ENCODE peak calls at places on chromosome 7, in five cellular contexts. X is MM.1S, C is pancreas, G is thoracic aorta, R is kidney epithelial cell. F is an unnamed sample.

GRCh38 chr7:73451780-73452398 is 18.3 kb downstream of the FZD9 start:
- DNase-seq in G (no peak), R (no peak), C (no peak), X (peak; percentile 40), F (peak; percentile 66)

GRCh38 chr7:35697414-35698175 is 2.7 kb upstream of the HERPUD2 start:
- DNase-seq in X (no peak), C (no peak), R (peak; percentile 62), G (no peak), F (no peak)

GRCh38 chr7:36781011-36781738 is 56.9 kb upstream of the AOAH start:
- DNase-seq in R (no peak), C (no peak), G (no peak), X (no peak), F (no peak)

GRCh38 chr7:94650137-94650536 is 5.8 kb downstream of the SGCE start:
- DNase-seq in X (no peak), G (no peak), R (no peak), C (no peak), F (no peak)

GRCh38 chr7:76396039-76396732 is 13.3 kb downstream of the SSC4D start:
- DNase-seq in X (no peak), C (no peak), G (no peak), R (no peak), F (no peak)

GRCh38 chr7:157472311-157473050 is 135.7 kb downstream of the DNAJB6 start:
- DNase-seq in R (no peak), G (no peak), X (no peak), C (no peak), F (no peak)

GRCh38 chr7:144857463-144857862 is 21.6 kb upstream of the TPK1 start:
- DNase-seq in R (no peak), X (no peak), C (no peak), G (no peak), F (no peak)

GRCh38 chr7:32216759-32217158 is 146.6 kb upstream of the PDE1C start:
- DNase-seq in R (no peak), C (no peak), G (no peak), X (no peak), F (no peak)

GRCh38 chr7:22561895-22562593 is 62.1 kb upstream of the STEAP1B start:
- DNase-seq in C (no peak), R (no peak), X (peak; percentile 80), G (no peak), F (no peak)

GRCh38 chr7:159104188-159105030 is 40.3 kb downstream of the VIPR2 start:
- DNase-seq in C (peak; percentile 90), X (no peak), R (no peak), G (no peak), F (no peak)

GRCh38 chr7:15667999-15668398 is 18.5 kb downstream of the MEOX2 start:
- DNase-seq in G (no peak), C (no peak), R (no peak), X (no peak), F (no peak)

GRCh38 chr7:158377800-158378623 is 209.6 kb downstream of the PTPRN2 start:
- DNase-seq in C (peak; percentile 90), R (no peak), X (no peak), G (no peak), F (no peak)

GRCh38 chr7:152399344-152399743 is 36.5 kb downstream of the KMT2C start:
- DNase-seq in X (no peak), G (no peak), R (no peak), C (no peak), F (no peak)

GRCh38 chr7:20543565-20543964 is 71.9 kb upstream of the ABCB5 start:
- DNase-seq in R (no peak), X (no peak), C (no peak), G (no peak), F (no peak)

GRCh38 chr7:151225948-151226510 is 976 bp downstream of the ABCF2 start:
- DNase-seq in R (no peak), C (no peak), X (no peak), G (no peak), F (no peak)

GRCh38 chr7:143345428-143345900 is 17.0 kb downstream of the FAM131B start:
- DNase-seq in X (no peak), G (no peak), C (peak; percentile 11), R (peak; percentile 9), F (peak; percentile 47)

GRCh38 chr7:108613147-108613948 is 43.7 kb downstream of the DNAJB9 start:
- DNase-seq in R (no peak), X (peak; percentile 75), C (no peak), G (no peak), F (peak; percentile 26)

GRCh38 chr7:44882899-44883298 is 2.4 kb downstream of the PURB start:
- DNase-seq in R (no peak), X (no peak), C (no peak), G (no peak), F (no peak)

GRCh38 chr7:49714182-49714581 is 59.3 kb upstream of the VWC2 start:
- DNase-seq in G (no peak), R (no peak), X (no peak), C (peak; percentile 88), F (no peak)

GRCh38 chr7:105241198-105241597 is 147.5 kb downstream of the SRPK2 start:
- DNase-seq in X (no peak), G (no peak), C (no peak), R (no peak), F (no peak)

GRCh38 chr7:33563010-33563409 is 342.3 kb upstream of the BMPER start:
- DNase-seq in R (no peak), G (no peak), X (no peak), C (no peak), F (no peak)

GRCh38 chr7:36723951-36724664 is at the start of gene AOAH:
- DNase-seq in C (no peak), G (no peak), X (peak; percentile 50), R (no peak), F (peak; percentile 64)

GRCh38 chr7:44386139-44386913 is 60.9 kb upstream of the CAMK2B start:
- DNase-seq in X (no peak), G (no peak), C (no peak), R (no peak), F (no peak)

DNA sequence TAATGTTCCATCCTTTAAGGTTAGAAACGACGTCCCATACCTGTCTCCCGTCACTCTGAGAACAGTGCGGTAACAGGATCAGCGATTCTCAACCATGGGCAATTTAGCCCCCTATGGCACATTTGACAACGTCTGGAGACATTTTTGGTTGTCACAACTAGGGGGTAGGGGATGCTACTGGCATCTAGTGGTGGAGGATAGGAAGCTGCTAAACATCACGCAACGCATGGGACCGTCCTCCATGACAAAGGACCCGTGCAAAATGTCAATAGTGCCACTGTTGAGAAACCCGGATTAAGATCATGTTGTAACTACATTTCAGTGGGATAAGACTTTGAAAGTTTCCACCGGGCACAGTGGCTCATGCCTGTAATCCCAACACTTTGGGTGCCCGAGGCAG is 5.0 kb upstream of the PAXIP1 start:
- DNase-seq in G (no peak), R (no peak), C (no peak), X (peak; percentile 27), F (no peak)
- TF ChIP-seq CTCF in G (no peak), R (peak; percentile 22), C (no peak), X (peak; percentile 23), F (peak; percentile 56)

DNA sequence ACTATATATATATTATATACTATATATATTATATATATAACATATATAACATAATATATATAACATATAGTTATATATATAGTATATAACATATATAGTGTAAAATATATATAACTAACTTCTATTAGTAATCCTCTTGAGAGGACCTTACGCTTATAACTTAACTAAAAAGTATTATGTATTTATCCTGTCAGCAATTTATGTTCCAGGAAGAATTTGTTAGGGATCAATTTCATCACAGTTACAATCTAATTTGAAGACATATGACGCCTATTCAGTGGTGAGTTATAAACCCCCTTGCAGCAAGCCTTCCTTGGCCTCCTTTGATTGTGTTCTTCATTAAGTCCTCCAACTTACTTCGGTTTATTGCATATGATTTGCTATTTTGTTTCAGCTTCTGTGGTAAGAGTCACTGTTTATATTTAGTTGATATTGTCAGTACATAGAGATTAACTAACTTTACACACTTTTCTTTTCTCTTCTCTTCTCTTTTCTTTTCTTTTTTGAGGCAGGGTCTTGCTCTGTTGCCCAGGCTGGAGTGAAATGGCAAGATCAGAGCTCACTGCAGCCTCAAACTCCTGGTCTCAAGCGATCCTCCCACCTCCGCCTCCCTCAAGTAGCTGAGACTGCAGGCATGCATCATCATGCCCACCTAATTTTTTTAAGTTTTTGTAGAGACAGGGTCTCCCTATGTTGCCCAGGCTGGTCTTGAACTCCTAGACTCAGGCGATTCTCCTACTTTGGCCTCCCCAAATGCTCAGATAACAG is 59.7 kb downstream of the ANKRD61 start:
- DNase-seq in X (no peak), G (no peak), R (no peak), C (no peak), F (no peak)
- TF ChIP-seq CTCF in X (no peak), G (no peak), R (no peak), C (no peak), F (no peak)

DNA sequence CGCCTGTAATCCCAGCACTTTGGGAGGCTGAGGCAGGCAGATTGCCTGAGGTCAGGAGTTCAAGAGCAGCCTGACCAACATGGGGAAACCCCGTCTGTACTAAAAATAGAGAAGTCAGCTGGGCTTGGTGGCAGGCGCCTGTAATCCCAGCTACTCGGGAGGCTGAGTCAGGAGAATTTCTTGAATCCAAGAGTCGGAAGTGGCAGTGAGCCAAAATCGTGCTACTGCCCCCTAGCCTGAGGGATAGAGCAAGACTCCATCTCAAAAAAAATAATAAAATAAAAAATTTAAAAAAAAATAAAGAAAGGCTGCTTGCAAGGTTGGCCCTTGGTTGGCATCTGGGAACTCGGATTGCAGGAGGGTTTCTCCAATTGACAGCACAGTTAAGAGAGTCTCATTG is 221.6 kb downstream of the DGKI start:
- DNase-seq in R (no peak), X (no peak), C (no peak), G (no peak), F (no peak)
- TF ChIP-seq CTCF in R (no peak), X (no peak), C (no peak), G (no peak), F (no peak)

GRCh38 chr7:100360102-100360607 is 2.2 kb downstream of the PILRB start:
- DNase-seq in G (no peak), R (no peak), C (no peak), X (no peak), F (no peak)

GRCh38 chr7:100356416-100357068 is 1.4 kb upstream of the PILRB start:
- DNase-seq in C (no peak), R (no peak), G (no peak), X (no peak), F (no peak)

GRCh38 chr7:100357131-100357561 is 771 bp upstream of the PILRB start:
- DNase-seq in R (no peak), X (no peak), C (no peak), G (no peak), F (no peak)

GRCh38 chr7:100358857-100359212 is 918 bp downstream of the PILRB start:
- DNase-seq in G (no peak), R (no peak), X (no peak), C (no peak), F (no peak)

DNA sequence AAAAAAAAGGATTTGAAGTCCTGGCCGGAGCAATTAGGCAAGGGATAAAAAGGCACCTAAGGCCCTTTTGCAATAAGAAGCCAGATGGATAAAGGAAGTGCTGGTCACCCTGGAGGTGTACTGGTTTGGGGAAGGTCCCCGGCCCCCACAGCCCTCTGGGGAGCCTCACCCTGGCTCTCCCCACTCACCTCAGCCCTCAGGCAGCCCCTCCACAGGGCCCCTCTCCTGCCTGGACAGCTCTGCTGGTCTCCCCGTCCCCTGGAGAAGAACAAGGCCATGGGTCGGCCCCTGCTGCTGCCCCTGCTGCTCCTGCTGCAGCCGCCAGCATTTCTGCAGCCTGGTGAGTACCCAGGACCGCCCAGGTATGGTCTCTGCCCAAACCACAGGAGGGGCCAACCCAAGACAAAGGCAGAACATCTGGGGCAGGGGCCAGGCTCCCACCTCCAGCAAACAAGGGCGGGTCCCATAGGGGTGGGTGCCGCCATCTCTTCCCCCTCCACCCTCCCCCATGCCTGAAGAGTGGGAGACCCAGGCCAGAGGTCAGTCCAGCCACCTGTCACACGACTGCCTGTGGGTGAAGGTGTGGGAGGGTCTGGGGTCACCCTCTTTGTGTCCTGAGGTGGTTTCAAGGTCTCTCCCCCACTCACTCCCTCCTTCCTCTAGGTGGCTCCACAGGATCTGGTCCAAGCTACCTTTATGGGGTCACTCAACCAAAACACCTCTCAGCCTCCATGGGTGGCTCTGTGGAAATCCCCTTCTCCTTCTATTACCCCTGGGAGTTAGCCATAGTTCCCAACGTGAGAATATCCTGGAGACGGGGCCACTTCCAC is at the start of gene PILRB:
- DNase-seq in R (no peak), G (no peak), C (no peak), X (no peak), F (no peak)
- TF ChIP-seq CTCF in R (no peak), G (no peak), C (no peak), X (no peak), F (peak; percentile 21)